ENCODE peak calls at places on chromosomes 7 and 10, in ten cellular contexts. One of them, this sample, is unnamed.

GRCh38 chr10:24415455-24416169 is 206.7 kb downstream of the KIAA1217 start:
- DNase-seq in non-pigmented ciliary epithelial cell: peak
- DNase-seq in left colon: peak
- DNase-seq in GM20000: no peak
- DNase-seq in AG20443: peak
- DNase-seq in endothelial cell: no peak
- DNase-seq in stomach: peak
- DNase-seq in stimulated activated CD8-positive, alpha-beta memory T cell treated with anti-CD3 and anti-CD28 coated beads, Interleukin-15, amount 100 ng/mL, for 24 hours: no peak
- DNase-seq in osteocyte: peak
- DNase-seq in activated T-cell treated with anti-CD3 and anti-CD28 coated beads, Interleukin-2, amount 50 U/mL, for 1 hour: no peak
- DNase-seq in this sample: no peak

GRCh38 chr10:46545861-46546590 is 10.4 kb downstream of the GPRIN2 start:
- DNase-seq in stimulated activated CD8-positive, alpha-beta memory T cell treated with anti-CD3 and anti-CD28 coated beads, Interleukin-15, amount 100 ng/mL, for 24 hours: no peak
- DNase-seq in endothelial cell: no peak
- DNase-seq in activated T-cell treated with anti-CD3 and anti-CD28 coated beads, Interleukin-2, amount 50 U/mL, for 1 hour: no peak
- DNase-seq in stomach: peak
- DNase-seq in osteocyte: peak
- DNase-seq in left colon: peak
- DNase-seq in GM20000: peak
- DNase-seq in AG20443: no peak
- DNase-seq in non-pigmented ciliary epithelial cell: no peak
- DNase-seq in this sample: peak

GRCh38 chr7:99928994-99929729 is at the start of gene GJC3:
- DNase-seq in stimulated activated CD8-positive, alpha-beta memory T cell treated with anti-CD3 and anti-CD28 coated beads, Interleukin-15, amount 100 ng/mL, for 24 hours: no peak
- DNase-seq in non-pigmented ciliary epithelial cell: no peak
- DNase-seq in stomach: peak
- DNase-seq in activated T-cell treated with anti-CD3 and anti-CD28 coated beads, Interleukin-2, amount 50 U/mL, for 1 hour: peak
- DNase-seq in GM20000: peak
- DNase-seq in left colon: peak
- DNase-seq in osteocyte: peak
- DNase-seq in endothelial cell: peak
- DNase-seq in AG20443: peak
- DNase-seq in this sample: peak

GRCh38 chr10:95809370-95810197 is 53.6 kb downstream of the ENTPD1 start:
- DNase-seq in stomach: no peak
- DNase-seq in endothelial cell: no peak
- DNase-seq in activated T-cell treated with anti-CD3 and anti-CD28 coated beads, Interleukin-2, amount 50 U/mL, for 1 hour: no peak
- DNase-seq in osteocyte: no peak
- DNase-seq in non-pigmented ciliary epithelial cell: no peak
- DNase-seq in AG20443: no peak
- DNase-seq in GM20000: no peak
- DNase-seq in stimulated activated CD8-positive, alpha-beta memory T cell treated with anti-CD3 and anti-CD28 coated beads, Interleukin-15, amount 100 ng/mL, for 24 hours: no peak
- DNase-seq in left colon: no peak
- DNase-seq in this sample: no peak

GRCh38 chr7:73727963-73728362 is 8.5 kb upstream of the STX1A start:
- DNase-seq in stomach: no peak
- DNase-seq in endothelial cell: no peak
- DNase-seq in GM20000: no peak
- DNase-seq in left colon: no peak
- DNase-seq in osteocyte: no peak
- DNase-seq in stimulated activated CD8-positive, alpha-beta memory T cell treated with anti-CD3 and anti-CD28 coated beads, Interleukin-15, amount 100 ng/mL, for 24 hours: no peak
- DNase-seq in AG20443: no peak
- DNase-seq in activated T-cell treated with anti-CD3 and anti-CD28 coated beads, Interleukin-2, amount 50 U/mL, for 1 hour: no peak
- DNase-seq in non-pigmented ciliary epithelial cell: no peak
- DNase-seq in this sample: no peak

GRCh38 chr10:80161321-80162084 is 29.0 kb downstream of the PLAC9 start:
- DNase-seq in endothelial cell: peak
- DNase-seq in left colon: no peak
- DNase-seq in osteocyte: no peak
- DNase-seq in activated T-cell treated with anti-CD3 and anti-CD28 coated beads, Interleukin-2, amount 50 U/mL, for 1 hour: no peak
- DNase-seq in stimulated activated CD8-positive, alpha-beta memory T cell treated with anti-CD3 and anti-CD28 coated beads, Interleukin-15, amount 100 ng/mL, for 24 hours: no peak
- DNase-seq in GM20000: no peak
- DNase-seq in AG20443: no peak
- DNase-seq in non-pigmented ciliary epithelial cell: no peak
- DNase-seq in stomach: no peak
- DNase-seq in this sample: peak

GRCh38 chr10:101878869-101879268 is 35.3 kb upstream of the KCNIP2 start:
- DNase-seq in osteocyte: no peak
- DNase-seq in non-pigmented ciliary epithelial cell: no peak
- DNase-seq in stimulated activated CD8-positive, alpha-beta memory T cell treated with anti-CD3 and anti-CD28 coated beads, Interleukin-15, amount 100 ng/mL, for 24 hours: no peak
- DNase-seq in activated T-cell treated with anti-CD3 and anti-CD28 coated beads, Interleukin-2, amount 50 U/mL, for 1 hour: no peak
- DNase-seq in endothelial cell: no peak
- DNase-seq in left colon: no peak
- DNase-seq in stomach: no peak
- DNase-seq in GM20000: no peak
- DNase-seq in AG20443: no peak
- DNase-seq in this sample: no peak

GRCh38 chr10:2908851-2909630 is 158.3 kb upstream of the PFKP start:
- DNase-seq in AG20443: no peak
- DNase-seq in activated T-cell treated with anti-CD3 and anti-CD28 coated beads, Interleukin-2, amount 50 U/mL, for 1 hour: no peak
- DNase-seq in osteocyte: no peak
- DNase-seq in left colon: no peak
- DNase-seq in stomach: no peak
- DNase-seq in GM20000: no peak
- DNase-seq in non-pigmented ciliary epithelial cell: no peak
- DNase-seq in stimulated activated CD8-positive, alpha-beta memory T cell treated with anti-CD3 and anti-CD28 coated beads, Interleukin-15, amount 100 ng/mL, for 24 hours: no peak
- DNase-seq in endothelial cell: no peak
- DNase-seq in this sample: no peak

GRCh38 chr10:71429304-71429703 is 32.6 kb downstream of the CDH23 start:
- DNase-seq in GM20000: no peak
- DNase-seq in left colon: no peak
- DNase-seq in stimulated activated CD8-positive, alpha-beta memory T cell treated with anti-CD3 and anti-CD28 coated beads, Interleukin-15, amount 100 ng/mL, for 24 hours: no peak
- DNase-seq in non-pigmented ciliary epithelial cell: no peak
- DNase-seq in osteocyte: peak
- DNase-seq in AG20443: no peak
- DNase-seq in endothelial cell: no peak
- DNase-seq in activated T-cell treated with anti-CD3 and anti-CD28 coated beads, Interleukin-2, amount 50 U/mL, for 1 hour: no peak
- DNase-seq in stomach: no peak
- DNase-seq in this sample: no peak

GRCh38 chr7:18638594-18639452 is 143.3 kb downstream of the HDAC9 start:
- DNase-seq in GM20000: no peak
- DNase-seq in endothelial cell: no peak
- DNase-seq in non-pigmented ciliary epithelial cell: peak
- DNase-seq in stimulated activated CD8-positive, alpha-beta memory T cell treated with anti-CD3 and anti-CD28 coated beads, Interleukin-15, amount 100 ng/mL, for 24 hours: no peak
- DNase-seq in activated T-cell treated with anti-CD3 and anti-CD28 coated beads, Interleukin-2, amount 50 U/mL, for 1 hour: no peak
- DNase-seq in osteocyte: no peak
- DNase-seq in left colon: no peak
- DNase-seq in stomach: no peak
- DNase-seq in AG20443: peak
- DNase-seq in this sample: no peak

GRCh38 chr7:21355406-21355874 is 72.4 kb upstream of the SP4 start:
- DNase-seq in stimulated activated CD8-positive, alpha-beta memory T cell treated with anti-CD3 and anti-CD28 coated beads, Interleukin-15, amount 100 ng/mL, for 24 hours: no peak
- DNase-seq in non-pigmented ciliary epithelial cell: no peak
- DNase-seq in AG20443: no peak
- DNase-seq in activated T-cell treated with anti-CD3 and anti-CD28 coated beads, Interleukin-2, amount 50 U/mL, for 1 hour: no peak
- DNase-seq in endothelial cell: no peak
- DNase-seq in osteocyte: no peak
- DNase-seq in left colon: no peak
- DNase-seq in stomach: no peak
- DNase-seq in GM20000: peak
- DNase-seq in this sample: no peak

GRCh38 chr10:124066744-124067714 is 26.4 kb downstream of the CHST15 start:
- DNase-seq in left colon: no peak
- DNase-seq in stomach: no peak
- DNase-seq in GM20000: no peak
- DNase-seq in endothelial cell: no peak
- DNase-seq in non-pigmented ciliary epithelial cell: no peak
- DNase-seq in activated T-cell treated with anti-CD3 and anti-CD28 coated beads, Interleukin-2, amount 50 U/mL, for 1 hour: no peak
- DNase-seq in osteocyte: no peak
- DNase-seq in AG20443: no peak
- DNase-seq in stimulated activated CD8-positive, alpha-beta memory T cell treated with anti-CD3 and anti-CD28 coated beads, Interleukin-15, amount 100 ng/mL, for 24 hours: no peak
- DNase-seq in this sample: no peak

GRCh38 chr10:49625411-49625810 is 11.6 kb downstream of the CHAT start:
- DNase-seq in left colon: no peak
- DNase-seq in AG20443: no peak
- DNase-seq in stimulated activated CD8-positive, alpha-beta memory T cell treated with anti-CD3 and anti-CD28 coated beads, Interleukin-15, amount 100 ng/mL, for 24 hours: no peak
- DNase-seq in non-pigmented ciliary epithelial cell: no peak
- DNase-seq in osteocyte: no peak
- DNase-seq in stomach: no peak
- DNase-seq in GM20000: no peak
- DNase-seq in endothelial cell: no peak
- DNase-seq in activated T-cell treated with anti-CD3 and anti-CD28 coated beads, Interleukin-2, amount 50 U/mL, for 1 hour: no peak
- DNase-seq in this sample: no peak

GRCh38 chr7:99016196-99016595 is 127.7 kb downstream of the SMURF1 start:
- DNase-seq in AG20443: no peak
- DNase-seq in endothelial cell: no peak
- DNase-seq in left colon: no peak
- DNase-seq in non-pigmented ciliary epithelial cell: no peak
- DNase-seq in GM20000: no peak
- DNase-seq in stimulated activated CD8-positive, alpha-beta memory T cell treated with anti-CD3 and anti-CD28 coated beads, Interleukin-15, amount 100 ng/mL, for 24 hours: no peak
- DNase-seq in stomach: no peak
- DNase-seq in activated T-cell treated with anti-CD3 and anti-CD28 coated beads, Interleukin-2, amount 50 U/mL, for 1 hour: no peak
- DNase-seq in osteocyte: no peak
- DNase-seq in this sample: no peak

GRCh38 chr7:71566991-71567390 is 435.0 kb downstream of the GALNT17 start:
- DNase-seq in left colon: no peak
- DNase-seq in osteocyte: no peak
- DNase-seq in stomach: no peak
- DNase-seq in activated T-cell treated with anti-CD3 and anti-CD28 coated beads, Interleukin-2, amount 50 U/mL, for 1 hour: no peak
- DNase-seq in stimulated activated CD8-positive, alpha-beta memory T cell treated with anti-CD3 and anti-CD28 coated beads, Interleukin-15, amount 100 ng/mL, for 24 hours: no peak
- DNase-seq in non-pigmented ciliary epithelial cell: no peak
- DNase-seq in GM20000: no peak
- DNase-seq in endothelial cell: no peak
- DNase-seq in AG20443: no peak
- DNase-seq in this sample: no peak

GRCh38 chr10:33900591-33900990 is 566.1 kb upstream of the NRP1 start:
- DNase-seq in GM20000: no peak
- DNase-seq in non-pigmented ciliary epithelial cell: no peak
- DNase-seq in stimulated activated CD8-positive, alpha-beta memory T cell treated with anti-CD3 and anti-CD28 coated beads, Interleukin-15, amount 100 ng/mL, for 24 hours: no peak
- DNase-seq in left colon: no peak
- DNase-seq in AG20443: peak
- DNase-seq in activated T-cell treated with anti-CD3 and anti-CD28 coated beads, Interleukin-2, amount 50 U/mL, for 1 hour: no peak
- DNase-seq in stomach: no peak
- DNase-seq in endothelial cell: no peak
- DNase-seq in osteocyte: no peak
- DNase-seq in this sample: no peak

GRCh38 chr10:110444009-110444347 is 53.7 kb upstream of the DUSP5 start:
- DNase-seq in stomach: no peak
- DNase-seq in stimulated activated CD8-positive, alpha-beta memory T cell treated with anti-CD3 and anti-CD28 coated beads, Interleukin-15, amount 100 ng/mL, for 24 hours: no peak
- DNase-seq in activated T-cell treated with anti-CD3 and anti-CD28 coated beads, Interleukin-2, amount 50 U/mL, for 1 hour: no peak
- DNase-seq in GM20000: no peak
- DNase-seq in non-pigmented ciliary epithelial cell: no peak
- DNase-seq in endothelial cell: no peak
- DNase-seq in left colon: no peak
- DNase-seq in osteocyte: no peak
- DNase-seq in AG20443: no peak
- DNase-seq in this sample: no peak

GRCh38 chr7:95865716-95866371 is 93.5 kb downstream of the DYNC1I1 start:
- DNase-seq in non-pigmented ciliary epithelial cell: no peak
- DNase-seq in activated T-cell treated with anti-CD3 and anti-CD28 coated beads, Interleukin-2, amount 50 U/mL, for 1 hour: no peak
- DNase-seq in osteocyte: no peak
- DNase-seq in stimulated activated CD8-positive, alpha-beta memory T cell treated with anti-CD3 and anti-CD28 coated beads, Interleukin-15, amount 100 ng/mL, for 24 hours: no peak
- DNase-seq in AG20443: peak
- DNase-seq in GM20000: no peak
- DNase-seq in endothelial cell: no peak
- DNase-seq in left colon: no peak
- DNase-seq in stomach: no peak
- DNase-seq in this sample: peak

GRCh38 chr7:3134715-3135114 is 91.0 kb upstream of the CARD11 start:
- DNase-seq in AG20443: no peak
- DNase-seq in stimulated activated CD8-positive, alpha-beta memory T cell treated with anti-CD3 and anti-CD28 coated beads, Interleukin-15, amount 100 ng/mL, for 24 hours: no peak
- DNase-seq in non-pigmented ciliary epithelial cell: no peak
- DNase-seq in GM20000: no peak
- DNase-seq in endothelial cell: no peak
- DNase-seq in left colon: no peak
- DNase-seq in stomach: no peak
- DNase-seq in activated T-cell treated with anti-CD3 and anti-CD28 coated beads, Interleukin-2, amount 50 U/mL, for 1 hour: no peak
- DNase-seq in osteocyte: no peak
- DNase-seq in this sample: no peak

GRCh38 chr10:75395171-75395954 is 6.2 kb downstream of the ZNF503 start:
- DNase-seq in GM20000: peak
- DNase-seq in stomach: peak
- DNase-seq in endothelial cell: peak
- DNase-seq in osteocyte: peak
- DNase-seq in non-pigmented ciliary epithelial cell: no peak
- DNase-seq in AG20443: peak
- DNase-seq in stimulated activated CD8-positive, alpha-beta memory T cell treated with anti-CD3 and anti-CD28 coated beads, Interleukin-15, amount 100 ng/mL, for 24 hours: no peak
- DNase-seq in left colon: peak
- DNase-seq in activated T-cell treated with anti-CD3 and anti-CD28 coated beads, Interleukin-2, amount 50 U/mL, for 1 hour: no peak
- DNase-seq in this sample: peak

GRCh38 chr10:117886766-117887165 is 160.0 kb downstream of the RAB11FIP2 start:
- DNase-seq in stimulated activated CD8-positive, alpha-beta memory T cell treated with anti-CD3 and anti-CD28 coated beads, Interleukin-15, amount 100 ng/mL, for 24 hours: no peak
- DNase-seq in left colon: no peak
- DNase-seq in non-pigmented ciliary epithelial cell: no peak
- DNase-seq in activated T-cell treated with anti-CD3 and anti-CD28 coated beads, Interleukin-2, amount 50 U/mL, for 1 hour: no peak
- DNase-seq in GM20000: no peak
- DNase-seq in AG20443: no peak
- DNase-seq in stomach: no peak
- DNase-seq in endothelial cell: no peak
- DNase-seq in osteocyte: no peak
- DNase-seq in this sample: no peak

GRCh38 chr7:114944742-114945625 is 23.1 kb downstream of the MDFIC start:
- DNase-seq in stimulated activated CD8-positive, alpha-beta memory T cell treated with anti-CD3 and anti-CD28 coated beads, Interleukin-15, amount 100 ng/mL, for 24 hours: no peak
- DNase-seq in left colon: peak
- DNase-seq in non-pigmented ciliary epithelial cell: no peak
- DNase-seq in AG20443: peak
- DNase-seq in osteocyte: no peak
- DNase-seq in activated T-cell treated with anti-CD3 and anti-CD28 coated beads, Interleukin-2, amount 50 U/mL, for 1 hour: no peak
- DNase-seq in GM20000: no peak
- DNase-seq in endothelial cell: no peak
- DNase-seq in stomach: peak
- DNase-seq in this sample: no peak

GRCh38 chr10:34814228-34815173 is 595 bp downstream of the PARD3 start:
- DNase-seq in GM20000: peak
- DNase-seq in endothelial cell: peak
- DNase-seq in activated T-cell treated with anti-CD3 and anti-CD28 coated beads, Interleukin-2, amount 50 U/mL, for 1 hour: no peak
- DNase-seq in stimulated activated CD8-positive, alpha-beta memory T cell treated with anti-CD3 and anti-CD28 coated beads, Interleukin-15, amount 100 ng/mL, for 24 hours: no peak
- DNase-seq in left colon: peak
- DNase-seq in osteocyte: no peak
- DNase-seq in non-pigmented ciliary epithelial cell: no peak
- DNase-seq in AG20443: peak
- DNase-seq in stomach: peak
- DNase-seq in this sample: peak

GRCh38 chr10:114624941-114625780 is 32.9 kb downstream of the ABLIM1 start:
- DNase-seq in AG20443: no peak
- DNase-seq in osteocyte: no peak
- DNase-seq in endothelial cell: no peak
- DNase-seq in stimulated activated CD8-positive, alpha-beta memory T cell treated with anti-CD3 and anti-CD28 coated beads, Interleukin-15, amount 100 ng/mL, for 24 hours: no peak
- DNase-seq in non-pigmented ciliary epithelial cell: no peak
- DNase-seq in left colon: no peak
- DNase-seq in stomach: no peak
- DNase-seq in GM20000: no peak
- DNase-seq in activated T-cell treated with anti-CD3 and anti-CD28 coated beads, Interleukin-2, amount 50 U/mL, for 1 hour: no peak
- DNase-seq in this sample: no peak

GRCh38 chr10:115777646-115778045 is 495.4 kb downstream of the GFRA1 start:
- DNase-seq in GM20000: no peak
- DNase-seq in stomach: no peak
- DNase-seq in left colon: no peak
- DNase-seq in non-pigmented ciliary epithelial cell: no peak
- DNase-seq in activated T-cell treated with anti-CD3 and anti-CD28 coated beads, Interleukin-2, amount 50 U/mL, for 1 hour: no peak
- DNase-seq in stimulated activated CD8-positive, alpha-beta memory T cell treated with anti-CD3 and anti-CD28 coated beads, Interleukin-15, amount 100 ng/mL, for 24 hours: no peak
- DNase-seq in osteocyte: no peak
- DNase-seq in endothelial cell: no peak
- DNase-seq in AG20443: no peak
- DNase-seq in this sample: no peak

GRCh38 chr7:31082450-31082849 is 30.3 kb downstream of the ADCYAP1R1 start:
- DNase-seq in activated T-cell treated with anti-CD3 and anti-CD28 coated beads, Interleukin-2, amount 50 U/mL, for 1 hour: no peak
- DNase-seq in osteocyte: no peak
- DNase-seq in AG20443: no peak
- DNase-seq in non-pigmented ciliary epithelial cell: no peak
- DNase-seq in left colon: no peak
- DNase-seq in stimulated activated CD8-positive, alpha-beta memory T cell treated with anti-CD3 and anti-CD28 coated beads, Interleukin-15, amount 100 ng/mL, for 24 hours: no peak
- DNase-seq in endothelial cell: peak
- DNase-seq in stomach: no peak
- DNase-seq in GM20000: no peak
- DNase-seq in this sample: no peak

GRCh38 chr10:122060250-122060649 is 71.3 kb downstream of the TACC2 start:
- DNase-seq in endothelial cell: no peak
- DNase-seq in osteocyte: no peak
- DNase-seq in AG20443: peak
- DNase-seq in stomach: no peak
- DNase-seq in activated T-cell treated with anti-CD3 and anti-CD28 coated beads, Interleukin-2, amount 50 U/mL, for 1 hour: no peak
- DNase-seq in left colon: peak
- DNase-seq in non-pigmented ciliary epithelial cell: no peak
- DNase-seq in GM20000: no peak
- DNase-seq in stimulated activated CD8-positive, alpha-beta memory T cell treated with anti-CD3 and anti-CD28 coated beads, Interleukin-15, amount 100 ng/mL, for 24 hours: no peak
- DNase-seq in this sample: no peak

This sample was measured in HAP-1.